ENCODE peak calls at places on chromosomes 12 and 14, in eight cellular contexts. R, E, D, K, U, O, A and M are unnamed samples.

GRCh38 chr12:31594681-31595080 is 3.7 kb upstream of the DENND5B start:
- DNase-seq in R (no peak), E (no peak), D (no peak), K (no peak), U (no peak), O (no peak), A (peak; percentile 53), M (no peak)

GRCh38 chr12:108973753-108974152 is 47.1 kb downstream of the SVOP start:
- DNase-seq in R (no peak), E (no peak), D (no peak), K (no peak), U (no peak), O (no peak), A (no peak), M (no peak)

GRCh38 chr14:99522457-99522891 is 41.3 kb downstream of the CCNK start:
- DNase-seq in R (no peak), E (no peak), D (no peak), K (no peak), U (no peak), O (peak; percentile 44), A (no peak), M (no peak)

GRCh38 chr14:33938131-33938949 is 12.5 kb downstream of the EGLN3 start:
- DNase-seq in R (no peak), E (no peak), D (no peak), K (no peak), U (peak; percentile 60), O (no peak), A (peak; percentile 91), M (no peak)

GRCh38 chr12:49868952-49869815 is 26.3 kb upstream of the BCDIN3D start:
- DNase-seq in R (no peak), E (no peak), D (peak; percentile 61), K (no peak), U (peak; percentile 78), O (peak; percentile 73), A (peak; percentile 95), M (no peak)

GRCh38 chr14:33570717-33571058 is 380.2 kb downstream of the EGLN3 start:
- DNase-seq in R (no peak), E (no peak), D (no peak), K (no peak), U (no peak), O (no peak), A (no peak), M (no peak)

GRCh38 chr14:32524609-32525391 is 195.7 kb downstream of the AKAP6 start:
- DNase-seq in R (no peak), E (no peak), D (no peak), K (no peak), U (peak; percentile 88), O (no peak), A (no peak), M (no peak)

GRCh38 chr12:65886996-65887395 is 62.7 kb downstream of the HMGA2 start:
- DNase-seq in R (no peak), E (no peak), D (no peak), K (no peak), U (no peak), O (no peak), A (no peak), M (no peak)

GRCh38 chr12:62268956-62269355 is 8.8 kb downstream of the USP15 start:
- DNase-seq in R (no peak), E (no peak), D (no peak), K (no peak), U (no peak), O (no peak), A (no peak), M (no peak)

GRCh38 chr12:52005903-52006703 is 643 bp upstream of the TAMALIN start:
- DNase-seq in R (no peak), E (no peak), D (no peak), K (no peak), U (peak; percentile 73), O (peak; percentile 89), A (peak; percentile 21), M (no peak)

GRCh38 chr12:107404981-107405380 is 280.6 kb upstream of the PWP1 start:
- DNase-seq in R (no peak), E (no peak), D (peak; percentile 29), K (no peak), U (no peak), O (no peak), A (peak; percentile 20), M (no peak)

GRCh38 chr12:107668320-107668719 is 17.3 kb upstream of the PWP1 start:
- DNase-seq in R (no peak), E (no peak), D (no peak), K (no peak), U (no peak), O (no peak), A (no peak), M (no peak)

GRCh38 chr14:20477211-20477876 is 8.1 kb downstream of the PNP start:
- DNase-seq in R (no peak), E (no peak), D (no peak), K (peak; percentile 22), U (peak; percentile 43), O (peak; percentile 69), A (peak; percentile 34), M (no peak)

GRCh38 chr14:81221579-81222102 is 882 bp upstream of the GTF2A1 start:
- DNase-seq in R (no peak), E (no peak), D (no peak), K (no peak), U (peak; percentile 69), O (no peak), A (peak; percentile 13), M (no peak)

GRCh38 chr12:113689047-113689610 is 217.5 kb upstream of the LHX5 start:
- DNase-seq in R (no peak), E (no peak), D (no peak), K (no peak), U (peak; percentile 91), O (no peak), A (no peak), M (no peak)

GRCh38 chr12:94244165-94245133 is 96.1 kb downstream of the PLXNC1 start:
- DNase-seq in R (peak; percentile 21), E (no peak), D (no peak), K (peak; percentile 22), U (peak; percentile 34), O (peak; percentile 72), A (no peak), M (no peak)

GRCh38 chr14:55702501-55702900 is 122.5 kb downstream of the KTN1 start:
- DNase-seq in R (no peak), E (no peak), D (no peak), K (no peak), U (no peak), O (no peak), A (no peak), M (no peak)

GRCh38 chr12:53869500-53869899 is 69.1 kb upstream of the HOXC13 start:
- DNase-seq in R (no peak), E (no peak), D (no peak), K (no peak), U (peak; percentile 72), O (no peak), A (no peak), M (no peak)

GRCh38 chr14:95495538-95496025 is 20.9 kb downstream of the SYNE3 start:
- DNase-seq in R (no peak), E (no peak), D (no peak), K (no peak), U (peak; percentile 62), O (no peak), A (no peak), M (no peak)

GRCh38 chr14:104080557-104081492 is 4.7 kb upstream of the ASPG start:
- DNase-seq in R (no peak), E (no peak), D (no peak), K (no peak), U (no peak), O (peak; percentile 49), A (no peak), M (no peak)

GRCh38 chr12:52419656-52420055 is 13.5 kb upstream of the KRT82 start:
- DNase-seq in R (no peak), E (no peak), D (no peak), K (no peak), U (no peak), O (no peak), A (no peak), M (no peak)

GRCh38 chr12:103962493-103962892 is 3.2 kb upstream of the TDG start:
- DNase-seq in R (no peak), E (no peak), D (no peak), K (no peak), U (no peak), O (no peak), A (no peak), M (no peak)